ENCODE peak calls at places on chromosomes 13 and 19, in four cellular contexts. X, J, I and V are unnamed samples.

GRCh38 chr13:111415216-111415615 is 94.8 kb downstream of the TEX29 start:
- DNase-seq in X (no peak), J (no peak), I (no peak), V (no peak)

GRCh38 chr13:24183741-24184182 is 23.2 kb downstream of the SPATA13 start:
- DNase-seq in X (no peak), J (no peak), I (no peak), V (no peak)

GRCh38 chr13:74647991-74648390 is 513.8 kb upstream of the KLF12 start:
- DNase-seq in X (no peak), J (no peak), I (no peak), V (no peak)

GRCh38 chr19:45809643-45810159 is 5.4 kb downstream of the RSPH6A start:
- DNase-seq in X (no peak), J (no peak), I (no peak), V (no peak)

GRCh38 chr13:91400094-91400462 is 1.7 kb downstream of the GPC5 start:
- DNase-seq in X (no peak), J (no peak), I (no peak), V (no peak)

GRCh38 chr19:11306337-11306736 is 10.4 kb downstream of the TSPAN16 start:
- DNase-seq in X (no peak), J (no peak), I (no peak), V (no peak)

GRCh38 chr19:58059003-58059671 is at the start of gene ZNF135:
- DNase-seq in X (peak; percentile 90), J (no peak), I (no peak), V (peak; percentile 83)

GRCh38 chr13:24493356-24493755 is 19.2 kb downstream of the PARP4 start:
- DNase-seq in X (no peak), J (no peak), I (no peak), V (no peak)

GRCh38 chr13:30421093-30422055 is 919 bp upstream of the UBE2L5 start:
- DNase-seq in X (peak; percentile 22), J (peak; percentile 18), I (no peak), V (peak; percentile 67)

GRCh38 chr19:17948967-17949930 is 16.4 kb downstream of the CCDC124 start:
- DNase-seq in X (no peak), J (no peak), I (no peak), V (no peak)

GRCh38 chr19:40962460-40962961 is 28.6 kb upstream of the CYP2B6 start:
- DNase-seq in X (no peak), J (no peak), I (no peak), V (no peak)

GRCh38 chr13:112968910-112969691 is at the start of gene MCF2L:
- DNase-seq in X (no peak), J (no peak), I (peak; percentile 34), V (no peak)

GRCh38 chr19:11856568-11857264 is 8.2 kb downstream of the ZNF439 start:
- DNase-seq in X (no peak), J (no peak), I (no peak), V (no peak)

GRCh38 chr19:54248016-54248601 is 5.5 kb upstream of the LILRA6 start:
- DNase-seq in X (no peak), J (no peak), I (no peak), V (no peak)

GRCh38 chr19:41844601-41845000 is at the start of gene LYPD4:
- DNase-seq in X (no peak), J (no peak), I (no peak), V (no peak)

GRCh38 chr13:19958119-19959111 is at the start of gene ZMYM2:
- DNase-seq in X (peak; percentile 97), J (peak; percentile 94), I (peak; percentile 95), V (peak; percentile 100)

GRCh38 chr19:2037676-2038255 is 13.3 kb downstream of the MKNK2 start:
- DNase-seq in X (no peak), J (no peak), I (no peak), V (no peak)

GRCh38 chr13:60326273-60326672 is 70.7 kb upstream of the TDRD3 start:
- DNase-seq in X (no peak), J (no peak), I (no peak), V (no peak)

GRCh38 chr13:79780240-79780639 is 299.3 kb downstream of the NDFIP2 start:
- DNase-seq in X (no peak), J (no peak), I (no peak), V (no peak)

GRCh38 chr19:50830266-50831025 is 2.9 kb downstream of the KLK15 start:
- DNase-seq in X (no peak), J (no peak), I (no peak), V (no peak)

GRCh38 chr19:14091086-14091884 is 734 bp upstream of the SAMD1 start:
- DNase-seq in X (peak; percentile 73), J (peak; percentile 67), I (no peak), V (peak; percentile 87)

GRCh38 chr13:71866173-71867091 is 572 bp downstream of the DACH1 start:
- DNase-seq in X (no peak), J (no peak), I (no peak), V (no peak)

GRCh38 chr13:42333613-42334328 is 61.8 kb downstream of the AKAP11 start:
- DNase-seq in X (no peak), J (no peak), I (no peak), V (no peak)

GRCh38 chr13:56378566-56378965 is 762.2 kb upstream of the PRR20A start:
- DNase-seq in X (no peak), J (no peak), I (no peak), V (no peak)

GRCh38 chr13:75364131-75364713 is 117.7 kb downstream of the TBC1D4 start:
- DNase-seq in X (no peak), J (no peak), I (no peak), V (no peak)

GRCh38 chr13:30698023-30698422 is 37.3 kb upstream of the ALOX5AP start:
- DNase-seq in X (no peak), J (no peak), I (no peak), V (no peak)

GRCh38 chr19:6806488-6806887 is 34.0 kb downstream of the VAV1 start:
- DNase-seq in X (no peak), J (no peak), I (no peak), V (no peak)